ENCODE peak calls at places on chromosomes 16 and 17, in seven cellular contexts. U is pancreas, L is suprapubic skin, F is epithelial cell of esophagus, X is H9, Y is AG04450, M is tibial artery. H is an unnamed sample.
A peak's percentile ranks its signal among the peaks of the same experiment; 100 is the strongest.

GRCh38 chr16:19283637-19284036 is 1.9 kb upstream of the CLEC19A start:
- DNase-seq in U (no peak), L (no peak), F (peak; percentile 11), X (no peak), Y (no peak), M (no peak), H (no peak)

GRCh38 chr17:74429604-74430384 is 2.1 kb upstream of the GPRC5C start:
- DNase-seq in U (no peak), L (no peak), F (no peak), X (peak; percentile 58), Y (no peak), M (no peak), H (peak; percentile 71)

GRCh38 chr16:20744922-20745440 is 3.4 kb upstream of the THUMPD1 start:
- DNase-seq in U (no peak), L (no peak), F (no peak), X (no peak), Y (no peak), M (peak; percentile 33), H (no peak)

GRCh38 chr17:10549108-10549842 is at the start of gene MYH2:
- DNase-seq in U (no peak), L (no peak), F (no peak), X (peak; percentile 73), Y (no peak), M (no peak), H (no peak)

GRCh38 chr17:80361495-80362220 is 53.3 kb upstream of the ENDOV start:
- DNase-seq in U (no peak), L (peak; percentile 31), F (peak; percentile 16), X (peak; percentile 77), Y (no peak), M (peak; percentile 12), H (no peak)

GRCh38 chr16:49467540-49468372 is 94.2 kb downstream of the C16orf78 start:
- DNase-seq in U (no peak), L (peak; percentile 30), F (no peak), X (peak; percentile 18), Y (no peak), M (no peak), H (no peak)

GRCh38 chr16:28990375-28991040 is 5.7 kb downstream of the LAT start:
- DNase-seq in U (no peak), L (no peak), F (no peak), X (no peak), Y (no peak), M (no peak), H (no peak)

GRCh38 chr17:4850236-4850635 is 17.1 kb downstream of the MINK1 start:
- DNase-seq in U (no peak), L (no peak), F (peak; percentile 96), X (no peak), Y (no peak), M (no peak), H (no peak)

GRCh38 chr17:30253316-30253715 is 17.8 kb upstream of the SLC6A4 start:
- DNase-seq in U (no peak), L (no peak), F (no peak), X (no peak), Y (no peak), M (no peak), H (no peak)

GRCh38 chr17:50514936-50515702 is 6.9 kb downstream of the MYCBPAP start:
- DNase-seq in U (no peak), L (no peak), F (peak; percentile 38), X (no peak), Y (no peak), M (peak; percentile 57), H (no peak)

GRCh38 chr17:28404007-28404406 is 2.0 kb downstream of the SLC46A1 start:
- DNase-seq in U (no peak), L (no peak), F (no peak), X (no peak), Y (no peak), M (no peak), H (no peak)

GRCh38 chr16:12757546-12757945 is 46.1 kb downstream of the CPPED1 start:
- DNase-seq in U (no peak), L (no peak), F (no peak), X (no peak), Y (no peak), M (no peak), H (no peak)

GRCh38 chr17:65617496-65617895 is 56.0 kb upstream of the AXIN2 start:
- DNase-seq in U (no peak), L (no peak), F (no peak), X (no peak), Y (no peak), M (no peak), H (no peak)

GRCh38 chr16:48393843-48394703 is 8.9 kb upstream of the SIAH1 start:
- DNase-seq in U (no peak), L (peak; percentile 74), F (peak; percentile 55), X (no peak), Y (no peak), M (peak; percentile 74), H (no peak)

GRCh38 chr16:55559233-55559632 is 7.3 kb upstream of the CAPNS2 start:
- DNase-seq in U (no peak), L (no peak), F (peak; percentile 69), X (no peak), Y (no peak), M (no peak), H (no peak)

GRCh38 chr17:76599699-76600460 is 14.2 kb upstream of the ST6GALNAC2 start:
- DNase-seq in U (no peak), L (no peak), F (peak; percentile 92), X (no peak), Y (no peak), M (no peak), H (no peak)

GRCh38 chr16:53090591-53091507 is 36.1 kb downstream of the CHD9 start:
- DNase-seq in U (no peak), L (peak; percentile 96), F (peak; percentile 43), X (no peak), Y (peak; percentile 96), M (peak; percentile 97), H (no peak)

GRCh38 chr17:43545383-43545632 is 832 bp downstream of the ETV4 start:
- DNase-seq in U (no peak), L (peak; percentile 71), F (peak; percentile 27), X (no peak), Y (no peak), M (no peak), H (no peak)

GRCh38 chr17:36673637-36674277 is 72.4 kb downstream of the MRM1 start:
- DNase-seq in U (no peak), L (no peak), F (no peak), X (no peak), Y (no peak), M (no peak), H (no peak)

GRCh38 chr16:69119536-69119935 is 12.9 kb downstream of the CHTF8 start:
- DNase-seq in U (no peak), L (no peak), F (no peak), X (no peak), Y (no peak), M (no peak), H (no peak)

GRCh38 chr16:55491691-55492090 is 12.7 kb downstream of the MMP2 start:
- DNase-seq in U (no peak), L (peak; percentile 57), F (no peak), X (peak; percentile 30), Y (no peak), M (peak; percentile 38), H (no peak)

GRCh38 chr16:57070424-57070823 is 22.0 kb upstream of the CPNE2 start:
- DNase-seq in U (no peak), L (no peak), F (no peak), X (no peak), Y (no peak), M (no peak), H (no peak)

GRCh38 chr17:21191698-21192097 is 22.3 kb downstream of the TMEM11 start:
- DNase-seq in U (no peak), L (no peak), F (no peak), X (no peak), Y (no peak), M (no peak), H (no peak)

GRCh38 chr16:89374393-89374948 is 115.9 kb downstream of the ANKRD11 start:
- DNase-seq in U (no peak), L (no peak), F (no peak), X (peak; percentile 71), Y (no peak), M (no peak), H (no peak)
- TF ChIP-seq CTCF in U (no peak), L (no peak), F (no peak), X (no peak), Y (no peak), M (no peak), H (no peak)

GRCh38 chr16:85334718-85335583 is 222.7 kb upstream of the CIBAR2 start:
- DNase-seq in U (peak; percentile 80), L (no peak), F (no peak), X (peak; percentile 77), Y (no peak), M (no peak), H (no peak)
- TF ChIP-seq CTCF in U (no peak), L (no peak), F (no peak), X (peak; percentile 36), Y (no peak), M (no peak), H (no peak)

GRCh38 chr17:48261297-48261880 is 153.8 kb downstream of the SNX11 start:
- DNase-seq in U (no peak), L (no peak), F (peak; percentile 33), X (peak; percentile 93), Y (no peak), M (no peak), H (no peak)
- TF ChIP-seq CTCF in U (no peak), L (no peak), F (peak; percentile 58), X (peak; percentile 75), Y (peak; percentile 53), M (no peak), H (peak; percentile 49)

GRCh38 chr17:31390426-31390747 is 1.1 kb upstream of the RAB11FIP4 start:
- DNase-seq in U (no peak), L (no peak), F (no peak), X (no peak), Y (no peak), M (no peak), H (peak; percentile 18)

GRCh38 chr17:31390748-31391495 is 553 bp upstream of the RAB11FIP4 start:
- DNase-seq in U (no peak), L (no peak), F (no peak), X (peak; percentile 69), Y (no peak), M (no peak), H (peak; percentile 22)

GRCh38 chr17:31388351-31388750 is 3.1 kb upstream of the RAB11FIP4 start:
- DNase-seq in U (no peak), L (no peak), F (no peak), X (no peak), Y (no peak), M (no peak), H (peak; percentile 3)

GRCh38 chr17:31388770-31389672 is 2.5 kb upstream of the RAB11FIP4 start:
- DNase-seq in U (no peak), L (no peak), F (peak; percentile 19), X (peak; percentile 83), Y (no peak), M (no peak), H (peak; percentile 75)

DNA sequence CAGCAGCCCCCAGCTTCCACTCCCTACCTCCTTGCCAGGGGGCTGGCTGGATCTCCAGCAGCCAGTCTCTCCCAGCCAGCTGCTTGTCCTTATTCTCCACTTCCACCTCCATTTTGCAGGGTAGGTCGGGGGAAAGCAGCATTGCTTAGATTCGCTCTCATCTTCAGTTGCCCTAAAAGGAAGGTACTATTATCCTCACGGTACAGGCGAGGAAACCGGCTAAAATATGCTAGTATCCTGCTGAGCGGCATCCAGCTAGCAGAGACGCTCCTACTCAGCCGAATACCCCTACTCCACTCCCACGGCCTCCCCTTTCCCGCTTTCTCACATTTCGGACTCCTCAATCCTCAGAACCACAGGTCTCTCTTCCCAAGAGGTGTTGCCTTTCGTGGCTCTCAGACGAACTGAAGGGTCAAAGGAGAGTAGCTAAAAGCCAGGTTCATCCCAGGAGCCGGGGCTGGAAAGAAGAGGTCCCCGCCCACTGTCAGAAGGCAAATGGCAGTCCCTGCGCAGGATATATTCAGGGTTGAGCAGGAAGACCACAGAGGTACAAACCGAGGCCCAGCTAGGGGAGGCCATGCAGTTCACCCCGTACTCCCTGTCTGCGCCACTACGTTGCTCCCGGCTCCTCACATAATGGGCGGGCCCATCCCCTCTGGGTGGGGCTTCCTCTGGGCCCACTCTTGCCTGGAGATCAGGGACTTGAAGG is 1.6 kb upstream of the RAB11FIP4 start:
- DNase-seq in U (no peak), L (no peak), F (no peak), X (peak; percentile 57), Y (no peak), M (no peak), H (peak; percentile 19)
- TF ChIP-seq CTCF in U (no peak), L (no peak), F (no peak), X (peak; percentile 15), Y (no peak), M (no peak), H (no peak)